ENCODE peak calls at places on chromosomes 16 and 17, in seven cellular contexts. K is endothelial cell of umbilical vein; X is transverse colon; B is trophoblast cell; Q is hepatocyte; C is body of pancreas; T is CD4-positive, alpha-beta memory T cell. N is an unnamed sample.

GRCh38 chr17:19958023-19958422 is 19.6 kb downstream of the AKAP10 start:
- DNase-seq in K (peak; percentile 91), X (no peak), B (peak; percentile 95), Q (peak; percentile 48), C (no peak), T (no peak), N (no peak)

GRCh38 chr17:57906910-57907309 is 48.3 kb downstream of the CUEDC1 start:
- DNase-seq in K (no peak), X (no peak), B (no peak), Q (no peak), C (no peak), T (no peak), N (no peak)

GRCh38 chr16:75264531-75264998 is 13.1 kb upstream of the BCAR1 start:
- DNase-seq in K (peak; percentile 70), X (no peak), B (no peak), Q (peak; percentile 30), C (peak; percentile 46), T (no peak), N (no peak)

GRCh38 chr17:48290378-48290777 is 139.6 kb downstream of the SKAP1 start:
- DNase-seq in K (no peak), X (no peak), B (no peak), Q (no peak), C (no peak), T (no peak), N (no peak)

GRCh38 chr17:65588194-65588808 is 26.9 kb upstream of the AXIN2 start:
- DNase-seq in K (no peak), X (peak; percentile 78), B (peak; percentile 89), Q (peak; percentile 77), C (peak; percentile 31), T (no peak), N (no peak)

GRCh38 chr16:694187-694862 is 4.1 kb upstream of the WDR24 start:
- DNase-seq in K (no peak), X (no peak), B (peak; percentile 94), Q (no peak), C (no peak), T (no peak), N (no peak)

GRCh38 chr17:68749742-68750562 is 148.8 kb upstream of the FAM20A start:
- DNase-seq in K (no peak), X (no peak), B (peak; percentile 64), Q (no peak), C (no peak), T (no peak), N (no peak)

GRCh38 chr16:27179500-27180072 is 23.7 kb upstream of the KDM8 start:
- DNase-seq in K (peak; percentile 77), X (peak; percentile 92), B (peak; percentile 72), Q (peak; percentile 80), C (peak; percentile 93), T (peak; percentile 86), N (peak; percentile 78)

GRCh38 chr16:856811-857210 is 56.3 kb upstream of the GNG13 start:
- DNase-seq in K (no peak), X (no peak), B (no peak), Q (no peak), C (no peak), T (no peak), N (no peak)

GRCh38 chr16:57504001-57504400 is 17.7 kb upstream of the DOK4 start:
- DNase-seq in K (no peak), X (no peak), B (no peak), Q (no peak), C (no peak), T (no peak), N (no peak)

GRCh38 chr16:57503366-57503765 is 17.1 kb upstream of the DOK4 start:
- DNase-seq in K (no peak), X (no peak), B (no peak), Q (peak; percentile 21), C (no peak), T (no peak), N (peak; percentile 57)

GRCh38 chr16:57502048-57502775 is 15.9 kb upstream of the DOK4 start:
- DNase-seq in K (no peak), X (no peak), B (no peak), Q (no peak), C (no peak), T (no peak), N (no peak)

GRCh38 chr16:57500578-57501111 is 14.4 kb upstream of the DOK4 start:
- DNase-seq in K (no peak), X (no peak), B (no peak), Q (peak; percentile 61), C (peak; percentile 61), T (no peak), N (no peak)

DNA sequence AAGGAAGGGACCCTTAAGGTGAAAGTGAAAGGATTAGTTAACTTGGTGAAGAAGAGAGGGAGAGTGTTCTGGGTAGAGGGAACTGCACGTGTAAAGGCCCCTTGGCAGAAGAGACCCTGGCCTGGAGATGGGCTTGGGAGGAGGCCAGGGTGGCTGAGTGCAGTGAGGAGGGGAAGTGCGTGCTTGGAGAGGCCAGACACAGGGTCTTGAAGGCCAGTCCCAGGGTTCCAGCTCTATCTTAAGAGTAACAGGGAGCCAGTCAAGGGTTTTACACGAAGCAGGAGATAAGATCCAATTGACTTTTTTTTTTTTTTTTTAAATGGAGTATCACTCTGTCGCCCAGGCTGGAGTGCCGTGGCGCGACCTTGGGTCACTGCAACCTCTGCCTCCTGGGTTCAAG is 15.2 kb upstream of the DOK4 start:
- DNase-seq in K (no peak), X (no peak), B (no peak), Q (no peak), C (no peak), T (no peak), N (no peak)
- H3K4me3 ChIP-seq in K (no peak overlapping the region), X (no peak overlapping the region), B (no peak overlapping the region), Q (no peak overlapping the region), C (no peak overlapping the region), T (no peak overlapping the region), N (no peak overlapping the region)

GRCh38 chr17:81833160-81833920 is at the start of gene MCRIP1:
- DNase-seq in K (peak; percentile 91), X (peak; percentile 97), B (peak; percentile 96), Q (peak; percentile 98), C (peak; percentile 97), T (peak; percentile 93), N (peak; percentile 96)

GRCh38 chr17:81833921-81834830 is 674 bp downstream of the PPP1R27 start:
- DNase-seq in K (no peak), X (no peak), B (peak; percentile 49), Q (no peak), C (no peak), T (no peak), N (no peak)

GRCh38 chr17:81831563-81831956 is 1.5 kb downstream of the MCRIP1 start:
- DNase-seq in K (no peak), X (no peak), B (no peak), Q (no peak), C (no peak), T (no peak), N (no peak)

GRCh38 chr17:81831957-81832607 is 1.0 kb downstream of the MCRIP1 start:
- DNase-seq in K (no peak), X (no peak), B (peak; percentile 54), Q (no peak), C (no peak), T (peak; percentile 54), N (no peak)

DNA sequence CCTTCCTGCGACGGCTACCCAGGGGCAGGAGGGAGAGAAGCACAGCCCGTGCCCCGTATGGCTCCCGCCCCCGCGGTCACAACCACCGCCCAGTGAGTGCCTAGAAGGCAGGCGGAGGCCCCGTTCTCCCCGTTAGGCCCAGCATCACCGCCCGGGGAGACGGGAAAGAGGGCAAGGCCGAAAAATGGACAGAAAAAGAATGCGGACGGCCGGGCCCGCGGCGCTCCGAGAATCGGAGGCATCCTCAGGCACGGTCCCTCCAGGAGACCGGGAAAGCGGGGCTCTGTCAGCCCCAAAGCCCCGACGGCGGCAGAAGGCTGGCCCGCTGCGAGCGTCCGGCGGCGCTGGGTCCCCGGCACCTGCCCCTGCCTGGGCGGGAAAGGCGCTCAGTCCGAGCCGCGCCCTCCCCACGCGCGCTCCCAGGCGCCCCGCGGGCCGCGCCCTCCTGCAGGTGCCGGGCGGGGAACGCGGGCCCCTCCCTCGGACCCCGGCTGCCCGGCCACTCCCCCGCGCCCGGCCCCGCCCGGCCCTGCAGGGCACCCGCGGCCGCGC is 407 bp downstream of the MCRIP1 start:
- DNase-seq in K (peak; percentile 25), X (no peak), B (peak; percentile 31), Q (peak; percentile 55), C (no peak), T (peak; percentile 41), N (no peak)
- H3K27ac ChIP-seq in K (peak overlapping the region; percentile 40), X (peak overlapping the region; percentile 95), B (peak overlapping the region; percentile 52), Q (peak overlapping the region; percentile 91), C (peak overlapping the region; percentile 90), T (peak overlapping the region; percentile 67), N (peak overlapping the region; percentile 72)

DNA sequence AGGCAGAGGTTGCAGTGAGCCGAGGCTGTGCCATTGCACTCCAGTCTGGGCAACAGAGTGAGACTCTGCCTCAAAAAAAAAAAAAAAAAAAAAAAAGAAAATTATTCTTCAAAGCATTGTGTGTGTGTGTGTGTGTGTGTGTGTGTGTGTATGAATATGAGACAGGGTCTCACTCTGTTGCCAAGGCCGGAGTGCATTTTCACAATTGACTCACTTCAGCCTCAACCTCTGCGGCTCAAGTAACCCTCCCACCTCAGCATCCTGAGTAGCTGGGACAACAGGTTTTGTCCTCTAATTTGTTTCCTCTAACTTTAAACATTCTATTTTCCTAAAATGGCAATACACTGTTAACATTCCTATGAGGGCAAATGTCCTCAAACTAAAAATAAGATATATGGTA is 7.7 kb downstream of the FBXO47 start:
- DNase-seq in K (no peak), X (no peak), B (no peak), Q (no peak), C (no peak), T (no peak), N (no peak)
- H3K4me1 ChIP-seq in K (peaks cover 20% of the 10 kb centered on the region), X (no peaks in the 10 kb centered on the region), B (no peaks in the 10 kb centered on the region), Q (no peaks in the 10 kb centered on the region), C (no peaks in the 10 kb centered on the region), T (peaks cover 29% of the 10 kb centered on the region), N (no peaks in the 10 kb centered on the region)

DNA sequence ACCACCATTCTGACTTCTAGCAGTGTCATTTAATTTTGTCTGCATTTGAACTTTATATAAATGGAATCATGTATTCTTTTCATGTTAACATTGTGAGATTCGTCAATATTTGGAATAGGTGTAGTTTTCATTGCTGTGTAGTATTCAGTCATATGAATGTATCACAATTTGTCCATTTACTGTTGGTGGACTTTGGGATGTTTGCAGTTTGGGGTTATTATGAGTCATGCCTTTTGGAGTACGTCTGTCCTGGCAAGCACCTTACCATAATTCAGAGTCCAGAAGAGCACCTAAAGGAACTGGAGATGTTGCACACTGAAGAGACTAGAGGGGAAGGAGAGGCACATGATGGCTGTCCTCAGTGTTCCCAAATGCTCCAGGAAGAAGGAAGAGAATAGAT is 3.1 kb upstream of the PHKG2 start:
- DNase-seq in K (no peak), X (no peak), B (no peak), Q (no peak), C (no peak), T (no peak), N (no peak)
- H3K4me3 ChIP-seq in K (no peak overlapping the region), X (no peak overlapping the region), B (no peak overlapping the region), Q (no peak overlapping the region), C (no peak overlapping the region), T (no peak overlapping the region), N (no peak overlapping the region)